ENCODE peak calls at places on chromosomes 7 and 10, in nine cellular contexts. Y, A, N, T, G, F, C, R and X are unnamed samples.

GRCh38 chr7:106178593-106179134 is 66.6 kb upstream of the SYPL1 start:
- DNase-seq in Y (no peak), A (peak; percentile 55), N (no peak), T (no peak), G (no peak), F (peak; percentile 46), C (peak; percentile 65), R (no peak), X (peak; percentile 56)

GRCh38 chr10:104445359-104445758 is 91.7 kb downstream of the CFAP58 start:
- DNase-seq in Y (no peak), A (no peak), N (no peak), T (no peak), G (no peak), F (peak; percentile 87), C (peak; percentile 51), R (no peak), X (no peak)

GRCh38 chr7:44395067-44395466 is 69.7 kb upstream of the CAMK2B start:
- DNase-seq in Y (peak; percentile 1), A (no peak), N (no peak), T (no peak), G (no peak), F (no peak), C (no peak), R (no peak), X (peak; percentile 95)

GRCh38 chr7:27145884-27146401 is 1.6 kb downstream of the HOXA6 start:
- DNase-seq in Y (no peak), A (no peak), N (no peak), T (no peak), G (no peak), F (no peak), C (no peak), R (no peak), X (no peak)

GRCh38 chr10:45004661-45005060 is 3.9 kb downstream of the ZNF22 start:
- DNase-seq in Y (no peak), A (no peak), N (no peak), T (no peak), G (no peak), F (no peak), C (no peak), R (no peak), X (no peak)

GRCh38 chr10:17912764-17913163 is 39.0 kb upstream of the SLC39A12 start:
- DNase-seq in Y (no peak), A (no peak), N (no peak), T (no peak), G (no peak), F (no peak), C (no peak), R (no peak), X (no peak)

GRCh38 chr7:27434729-27435400 is 192.3 kb downstream of the EVX1 start:
- DNase-seq in Y (no peak), A (no peak), N (no peak), T (no peak), G (no peak), F (peak; percentile 39), C (no peak), R (no peak), X (no peak)

GRCh38 chr7:74027683-74028320 is at the start of gene ELN:
- DNase-seq in Y (peak; percentile 81), A (peak; percentile 61), N (peak; percentile 93), T (no peak), G (no peak), F (peak; percentile 11), C (no peak), R (no peak), X (no peak)

GRCh38 chr10:122624546-122624945 is 64.0 kb downstream of the DMBT1 start:
- DNase-seq in Y (no peak), A (no peak), N (no peak), T (no peak), G (no peak), F (no peak), C (no peak), R (no peak), X (no peak)

GRCh38 chr7:134016223-134016941 is 110.8 kb upstream of the LRGUK start:
- DNase-seq in Y (peak; percentile 36), A (peak; percentile 30), N (no peak), T (peak; percentile 53), G (no peak), F (peak; percentile 12), C (peak; percentile 19), R (no peak), X (peak; percentile 33)